ENCODE peak calls at places on chromosome 10, in four cellular contexts. One of them, this sample, is unnamed.

GRCh38 chr10:96835826-96836365 is 3.8 kb downstream of the LCOR start:
- DNase-seq in activated CD4-positive, alpha-beta T cell treated with anti-CD3 and anti-CD28 coated beads, Interleukin-2, amount 50 U/mL, for 4 hours: no peak
- DNase-seq in endothelial cell: no peak
- DNase-seq in mesendoderm: no peak
- DNase-seq in this sample: no peak

GRCh38 chr10:132579027-132579859 is 41.7 kb downstream of the INPP5A start:
- DNase-seq in activated CD4-positive, alpha-beta T cell treated with anti-CD3 and anti-CD28 coated beads, Interleukin-2, amount 50 U/mL, for 4 hours: no peak
- DNase-seq in endothelial cell: no peak
- DNase-seq in mesendoderm: no peak
- DNase-seq in this sample: no peak

GRCh38 chr10:97578171-97578844 is 5.7 kb downstream of the ANKRD2 start:
- DNase-seq in endothelial cell: no peak
- DNase-seq in mesendoderm: no peak
- DNase-seq in activated CD4-positive, alpha-beta T cell treated with anti-CD3 and anti-CD28 coated beads, Interleukin-2, amount 50 U/mL, for 4 hours: no peak
- DNase-seq in this sample: no peak

GRCh38 chr10:92695679-92696605 is 6.2 kb downstream of the HHEX start:
- DNase-seq in activated CD4-positive, alpha-beta T cell treated with anti-CD3 and anti-CD28 coated beads, Interleukin-2, amount 50 U/mL, for 4 hours: no peak
- DNase-seq in mesendoderm: no peak
- DNase-seq in endothelial cell: peak
- DNase-seq in this sample: peak

GRCh38 chr10:78424721-78425120 is 391.1 kb downstream of the RPS24 start:
- DNase-seq in mesendoderm: peak
- DNase-seq in activated CD4-positive, alpha-beta T cell treated with anti-CD3 and anti-CD28 coated beads, Interleukin-2, amount 50 U/mL, for 4 hours: no peak
- DNase-seq in endothelial cell: no peak
- DNase-seq in this sample: no peak

GRCh38 chr10:108583827-108584226 is 1339.5 kb downstream of the XPNPEP1 start:
- DNase-seq in mesendoderm: no peak
- DNase-seq in endothelial cell: no peak
- DNase-seq in activated CD4-positive, alpha-beta T cell treated with anti-CD3 and anti-CD28 coated beads, Interleukin-2, amount 50 U/mL, for 4 hours: no peak
- DNase-seq in this sample: no peak

GRCh38 chr10:126476256-126476655 is 88.0 kb upstream of the ADAM12 start:
- DNase-seq in activated CD4-positive, alpha-beta T cell treated with anti-CD3 and anti-CD28 coated beads, Interleukin-2, amount 50 U/mL, for 4 hours: no peak
- DNase-seq in mesendoderm: peak
- DNase-seq in endothelial cell: no peak
- DNase-seq in this sample: no peak

GRCh38 chr10:122503004-122503403 is 41.7 kb downstream of the HTRA1 start:
- DNase-seq in endothelial cell: no peak
- DNase-seq in activated CD4-positive, alpha-beta T cell treated with anti-CD3 and anti-CD28 coated beads, Interleukin-2, amount 50 U/mL, for 4 hours: no peak
- DNase-seq in mesendoderm: no peak
- DNase-seq in this sample: no peak

GRCh38 chr10:31873724-31874123 is 54.9 kb downstream of the ARHGAP12 start:
- DNase-seq in endothelial cell: no peak
- DNase-seq in activated CD4-positive, alpha-beta T cell treated with anti-CD3 and anti-CD28 coated beads, Interleukin-2, amount 50 U/mL, for 4 hours: no peak
- DNase-seq in mesendoderm: no peak
- DNase-seq in this sample: no peak

GRCh38 chr10:34780818-34781380 is 34.2 kb downstream of the PARD3 start:
- DNase-seq in endothelial cell: no peak
- DNase-seq in mesendoderm: peak
- DNase-seq in activated CD4-positive, alpha-beta T cell treated with anti-CD3 and anti-CD28 coated beads, Interleukin-2, amount 50 U/mL, for 4 hours: no peak
- DNase-seq in this sample: no peak

GRCh38 chr10:92241158-92241500 is 49.7 kb downstream of the CPEB3 start:
- DNase-seq in activated CD4-positive, alpha-beta T cell treated with anti-CD3 and anti-CD28 coated beads, Interleukin-2, amount 50 U/mL, for 4 hours: no peak
- DNase-seq in mesendoderm: peak
- DNase-seq in endothelial cell: peak
- DNase-seq in this sample: peak

GRCh38 chr10:29470355-29470705 is 164.4 kb downstream of the SVIL start:
- DNase-seq in activated CD4-positive, alpha-beta T cell treated with anti-CD3 and anti-CD28 coated beads, Interleukin-2, amount 50 U/mL, for 4 hours: no peak
- DNase-seq in endothelial cell: peak
- DNase-seq in mesendoderm: peak
- DNase-seq in this sample: peak

GRCh38 chr10:4109469-4109868 is 324.5 kb upstream of the KLF6 start:
- DNase-seq in mesendoderm: no peak
- DNase-seq in activated CD4-positive, alpha-beta T cell treated with anti-CD3 and anti-CD28 coated beads, Interleukin-2, amount 50 U/mL, for 4 hours: no peak
- DNase-seq in endothelial cell: no peak
- DNase-seq in this sample: no peak

GRCh38 chr10:131641231-131641630 is 259.6 kb upstream of the PPP2R2D start:
- DNase-seq in mesendoderm: peak
- DNase-seq in activated CD4-positive, alpha-beta T cell treated with anti-CD3 and anti-CD28 coated beads, Interleukin-2, amount 50 U/mL, for 4 hours: no peak
- DNase-seq in endothelial cell: no peak
- DNase-seq in this sample: no peak

GRCh38 chr10:121187375-121187774 is 336.2 kb downstream of the WDR11 start:
- DNase-seq in activated CD4-positive, alpha-beta T cell treated with anti-CD3 and anti-CD28 coated beads, Interleukin-2, amount 50 U/mL, for 4 hours: no peak
- DNase-seq in endothelial cell: no peak
- DNase-seq in mesendoderm: peak
- DNase-seq in this sample: no peak

GRCh38 chr10:71072146-71072819 is 140.1 kb upstream of the UNC5B start:
- DNase-seq in activated CD4-positive, alpha-beta T cell treated with anti-CD3 and anti-CD28 coated beads, Interleukin-2, amount 50 U/mL, for 4 hours: no peak
- DNase-seq in endothelial cell: no peak
- DNase-seq in mesendoderm: no peak
- DNase-seq in this sample: no peak